ENCODE peak calls at places on chromosomes 4 and X, in nine cellular contexts. D is heart right ventricle; B is ecto neural progenitor cell; G is cardiac muscle cell; Y is cardiac fibroblast; L is effector CD4-positive, alpha-beta T cell; M is RKO; R is RPMI7951; Z is cerebellar cortex. W is an unnamed sample.

GRCh38 chr4:2817136-2817535 is 24.3 kb downstream of the SH3BP2 start:
- DNase-seq in D (peak), B (no peak), G (no peak), Y (no peak), L (no peak), M (no peak), R (no peak), Z (no peak), W (no peak)

GRCh38 chr4:111630705-111631104 is 514.5 kb upstream of the FAM241A start:
- DNase-seq in D (no peak), B (no peak), G (peak), Y (peak), L (no peak), M (peak), R (peak), Z (no peak), W (peak)

GRCh38 chr4:157978680-157979361 is 194.0 kb downstream of the GASK1B start:
- DNase-seq in D (peak), B (peak), G (peak), Y (peak), L (no peak), M (peak), R (peak), Z (peak), W (peak)

GRCh38 chr4:185847352-185848078 is 35.5 kb upstream of the SORBS2 start:
- DNase-seq in D (peak), B (no peak), G (peak), Y (peak), L (no peak), M (no peak), R (peak), Z (no peak), W (no peak)

GRCh38 chr4:153022233-153022632 is 86.1 kb downstream of the FHDC1 start:
- DNase-seq in D (no peak), B (no peak), G (no peak), Y (no peak), L (no peak), M (no peak), R (no peak), Z (no peak), W (no peak)

GRCh38 chrX:153457136-153457825 is 11.4 kb upstream of the TREX2 start:
- DNase-seq in D (no peak), B (no peak), G (no peak), Y (no peak), L (no peak), M (no peak), R (no peak), Z (no peak), W (no peak)

GRCh38 chr4:101933855-101934254 is 143.3 kb downstream of the BANK1 start:
- DNase-seq in D (no peak), B (no peak), G (no peak), Y (no peak), L (no peak), M (no peak), R (no peak), Z (no peak), W (no peak)

GRCh38 chrX:16828126-16828908 is 41.8 kb downstream of the RBBP7 start:
- DNase-seq in D (no peak), B (no peak), G (peak), Y (peak), L (no peak), M (no peak), R (no peak), Z (no peak), W (no peak)

GRCh38 chr4:150237110-150237852 is 159.0 kb downstream of the DCLK2 start:
- DNase-seq in D (no peak), B (no peak), G (peak), Y (peak), L (no peak), M (peak), R (peak), Z (no peak), W (no peak)

GRCh38 chr4:55125763-55126541 is 557 bp upstream of the KDR start:
- DNase-seq in D (peak), B (no peak), G (peak), Y (peak), L (no peak), M (no peak), R (no peak), Z (no peak), W (no peak)

GRCh38 chr4:109588176-109588575 is 28.1 kb downstream of the MCUB start:
- DNase-seq in D (no peak), B (no peak), G (no peak), Y (no peak), L (peak), M (peak), R (no peak), Z (no peak), W (no peak)

GRCh38 chr4:174592985-174593335 is 70.7 kb upstream of the HPGD start:
- DNase-seq in D (no peak), B (no peak), G (peak), Y (peak), L (no peak), M (peak), R (peak), Z (no peak), W (no peak)

GRCh38 chr4:123849495-123849894 is 452.9 kb downstream of the SPRY1 start:
- DNase-seq in D (no peak), B (no peak), G (no peak), Y (no peak), L (no peak), M (no peak), R (no peak), Z (no peak), W (no peak)

GRCh38 chrX:139204903-139205667 is 325.5 kb upstream of the F9 start:
- DNase-seq in D (peak), B (peak), G (no peak), Y (no peak), L (no peak), M (no peak), R (no peak), Z (no peak), W (no peak)

GRCh38 chr4:1790005-1790404 is 3.1 kb upstream of the FGFR3 start:
- DNase-seq in D (no peak), B (no peak), G (no peak), Y (no peak), L (no peak), M (no peak), R (no peak), Z (peak), W (no peak)

W was measured in NAMALWA.